ENCODE peak calls at places on chromosomes 1 and 21, in eight cellular contexts. R, C, Z, H, Q, G, A and J are unnamed samples. For H3K4me1, the result is how much of the 10 kb centered on the place peaks cover.

GRCh38 chr1:111164151-111164550 is 24.1 kb downstream of the CEPT1 start:
- DNase-seq in Z (no peak), H (no peak), R (no peak), G (no peak), C (no peak), Q (no peak), A (no peak), J (no peak)

GRCh38 chr1:33043267-33044090 is 6.8 kb upstream of the AK2 start:
- DNase-seq in C (peak), Z (no peak), Q (no peak), A (no peak), R (no peak), H (no peak), G (no peak), J (no peak)

GRCh38 chr1:102838016-102838415 is 270.3 kb downstream of the COL11A1 start:
- DNase-seq in C (no peak), Z (no peak), R (no peak), H (no peak), G (no peak), Q (no peak), A (no peak), J (no peak)

GRCh38 chr1:91651671-91652071 is 151.0 kb downstream of the CDC7 start:
- DNase-seq in H (no peak), Q (peak), G (peak), A (peak), R (no peak), C (peak), Z (peak), J (peak)

GRCh38 chr1:232543194-232543593 is 86.7 kb downstream of the SIPA1L2 start:
- DNase-seq in A (no peak), Q (no peak), C (no peak), R (no peak), G (no peak), Z (no peak), H (no peak), J (no peak)

GRCh38 chr1:17679856-17680255 is 75.3 kb upstream of the ACTL8 start:
- DNase-seq in R (no peak), H (no peak), Z (no peak), G (no peak), Q (no peak), C (no peak), A (no peak), J (no peak)

GRCh38 chr1:119648620-119649004 is 546 bp upstream of the ZNF697 start:
- DNase-seq in C (no peak), A (no peak), G (no peak), Q (no peak), H (no peak), R (no peak), Z (no peak), J (no peak)

GRCh38 chr1:3483801-3484444 is 29.5 kb downstream of the ARHGEF16 start:
- DNase-seq in A (peak), H (peak), G (peak), Z (peak), C (no peak), Q (peak), R (no peak), J (no peak)

GRCh38 chr1:25694591-25695007 is 78.0 kb downstream of the MAN1C1 start:
- DNase-seq in H (no peak), C (no peak), G (no peak), Z (no peak), Q (no peak), A (no peak), R (no peak), J (no peak)

GRCh38 chr1:119380983-119381662 is 12.5 kb downstream of the HAO2 start:
- DNase-seq in A (no peak), H (no peak), G (no peak), C (no peak), R (no peak), Z (no peak), Q (no peak), J (no peak)

GRCh38 chr21:46555225-46555617 is 49.7 kb downstream of the S100B start:
- DNase-seq in R (no peak), C (no peak), H (no peak), Q (no peak), G (no peak), Z (no peak), A (no peak), J (peak)

GRCh38 chr1:75725861-75726361 is 1.4 kb downstream of the ACADM start:
- DNase-seq in G (no peak), A (no peak), R (no peak), Z (no peak), C (no peak), H (no peak), Q (no peak), J (no peak)

GRCh38 chr1:53334312-53334711 is 6.4 kb upstream of the LRP8 start:
- DNase-seq in R (no peak), Q (no peak), C (no peak), A (no peak), Z (no peak), G (no peak), H (no peak), J (no peak)

GRCh38 chr1:116949213-116949985 is 39.7 kb downstream of the PTGFRN start:
- DNase-seq in Z (no peak), G (peak), R (no peak), Q (no peak), C (no peak), H (no peak), A (no peak), J (no peak)

GRCh38 chr1:203291201-203292096 is 13.9 kb upstream of the BTG2 start:
- DNase-seq in G (no peak), A (no peak), R (no peak), Q (no peak), H (no peak), Z (no peak), C (no peak), J (peak)

GRCh38 chr1:36384542-36385409 is 948 bp downstream of the STK40 start:
- DNase-seq in G (peak), Q (peak), H (no peak), R (peak), C (peak), A (peak), Z (peak), J (peak)

GRCh38 chr21:36073181-36073580 is 3.4 kb downstream of the CBR1 start:
- DNase-seq in Z (no peak), C (no peak), H (no peak), R (no peak), A (no peak), G (no peak), Q (no peak), J (no peak)

GRCh38 chr1:44894591-44894990 is 51.5 kb upstream of the PTCH2 start:
- DNase-seq in Z (no peak), C (peak), R (no peak), Q (no peak), H (no peak), A (no peak), G (no peak), J (no peak)

GRCh38 chr1:89723144-89723543 is 90.2 kb downstream of the LRRC8C start:
- DNase-seq in C (no peak), H (no peak), G (no peak), Z (no peak), Q (no peak), R (no peak), A (no peak), J (no peak)

GRCh38 chr1:222893255-222893654 is 78.4 kb downstream of the DISP1 start:
- DNase-seq in H (no peak), Q (no peak), R (no peak), Z (no peak), C (no peak), G (peak), A (no peak), J (no peak)

GRCh38 chr21:17402885-17403477 is 109.9 kb upstream of the CXADR start:
- DNase-seq in R (no peak), A (no peak), C (peak), H (no peak), G (no peak), Q (no peak), Z (no peak), J (no peak)

GRCh38 chr1:161068306-161069200 is 1.1 kb downstream of the ARHGAP30 start:
- DNase-seq in A (peak), Z (peak), H (no peak), Q (peak), C (no peak), R (no peak), G (peak), J (peak)

GRCh38 chr1:203888807-203889251 is 27.4 kb downstream of the SNRPE start:
- DNase-seq in A (no peak), H (peak), C (peak), G (no peak), Z (no peak), Q (no peak), R (peak), J (no peak)

GRCh38 chr21:31557956-31558838 is 101.3 kb upstream of the SOD1 start:
- DNase-seq in Q (no peak), H (no peak), A (no peak), G (peak), C (peak), Z (no peak), R (no peak), J (peak)

GRCh38 chr1:172902861-172903381 is 147.8 kb downstream of the TNFSF18 start:
- DNase-seq in C (peak), R (no peak), A (no peak), H (no peak), Q (no peak), G (no peak), Z (no peak), J (no peak)

GRCh38 chr1:192788184-192788583 is 20.7 kb upstream of the RGS2 start:
- DNase-seq in Z (peak), H (peak), Q (no peak), C (peak), R (no peak), G (peak), A (no peak), J (no peak)

GRCh38 chr1:202656951-202657646 is 53.2 kb downstream of the SYT2 start:
- DNase-seq in Z (peak), R (no peak), H (peak), A (no peak), G (no peak), C (peak), Q (no peak), J (no peak)

GRCh38 chr1:151371340-151371739 is 1.2 kb downstream of the SELENBP1 start:
- DNase-seq in G (peak), R (no peak), H (no peak), C (peak), Q (peak), A (peak), Z (no peak), J (peak)

GRCh38 chr21:15060776-15061175 is 4.0 kb downstream of the NRIP1 start:
- DNase-seq in Z (peak), G (no peak), H (no peak), C (peak), Q (no peak), R (no peak), A (no peak), J (no peak)

GRCh38 chr1:48996311-48996710 is 219.6 kb upstream of the BEND5 start:
- DNase-seq in Z (no peak), R (no peak), Q (no peak), A (no peak), C (no peak), H (no peak), G (no peak), J (no peak)

GRCh38 chr21:25862596-25862995 is 127.8 kb downstream of the GABPA start:
- DNase-seq in G (no peak), H (no peak), A (no peak), Z (peak), Q (no peak), C (peak), R (peak), J (no peak)

GRCh38 chr1:103367186-103367585 is 158.3 kb upstream of the RNPC3 start:
- DNase-seq in G (no peak), H (no peak), Q (no peak), C (peak), R (no peak), Z (no peak), A (no peak), J (no peak)

GRCh38 chr1:191520345-191520744 is 637.9 kb upstream of the RGS18 start:
- DNase-seq in H (no peak), Z (no peak), R (no peak), A (no peak), G (no peak), Q (no peak), C (no peak), J (no peak)

GRCh38 chr1:239025997-239026694 is 360.2 kb upstream of the CHRM3 start:
- DNase-seq in Q (no peak), G (no peak), R (no peak), A (no peak), H (no peak), Z (no peak), C (no peak), J (no peak)

DNA sequence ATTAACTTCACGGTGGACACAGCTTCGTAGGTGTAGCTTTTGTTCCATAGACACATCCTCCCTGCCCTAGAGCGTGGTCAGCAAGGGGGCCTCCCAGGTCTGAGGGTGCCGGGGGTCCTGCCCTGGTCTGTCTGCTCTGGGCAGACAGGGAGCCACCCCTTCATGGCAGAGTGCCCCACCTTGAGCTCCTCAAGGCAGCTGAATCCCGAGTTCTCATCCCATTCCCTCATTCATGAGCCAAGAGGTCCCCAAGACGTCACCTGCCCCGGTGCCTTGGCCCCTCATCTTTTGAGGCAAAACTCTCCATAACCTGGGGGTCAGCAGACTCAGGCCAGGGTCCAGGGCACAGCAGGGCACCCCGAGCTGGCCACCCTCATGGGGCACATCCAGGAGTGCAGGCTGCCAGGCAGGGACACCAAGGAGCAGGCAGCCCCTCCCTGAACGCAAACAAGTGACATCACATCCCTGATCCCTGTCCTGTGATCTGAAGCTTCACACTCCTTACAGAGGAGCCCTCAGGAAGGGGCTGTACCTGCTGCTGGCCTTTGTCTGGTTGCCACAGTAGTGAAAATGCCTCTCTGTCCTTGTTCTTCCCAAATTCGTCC is 23.3 kb downstream of the UBASH3A start:
- DNase-seq in Q (no peak), A (no peak), R (no peak), Z (no peak), C (no peak), H (no peak), G (no peak), J (no peak)
- H3K4me1 ChIP-seq in Q (under half), A (under half), R (under half), Z (under half), C (under half), H (under half), G (under half), J (under half)

DNA sequence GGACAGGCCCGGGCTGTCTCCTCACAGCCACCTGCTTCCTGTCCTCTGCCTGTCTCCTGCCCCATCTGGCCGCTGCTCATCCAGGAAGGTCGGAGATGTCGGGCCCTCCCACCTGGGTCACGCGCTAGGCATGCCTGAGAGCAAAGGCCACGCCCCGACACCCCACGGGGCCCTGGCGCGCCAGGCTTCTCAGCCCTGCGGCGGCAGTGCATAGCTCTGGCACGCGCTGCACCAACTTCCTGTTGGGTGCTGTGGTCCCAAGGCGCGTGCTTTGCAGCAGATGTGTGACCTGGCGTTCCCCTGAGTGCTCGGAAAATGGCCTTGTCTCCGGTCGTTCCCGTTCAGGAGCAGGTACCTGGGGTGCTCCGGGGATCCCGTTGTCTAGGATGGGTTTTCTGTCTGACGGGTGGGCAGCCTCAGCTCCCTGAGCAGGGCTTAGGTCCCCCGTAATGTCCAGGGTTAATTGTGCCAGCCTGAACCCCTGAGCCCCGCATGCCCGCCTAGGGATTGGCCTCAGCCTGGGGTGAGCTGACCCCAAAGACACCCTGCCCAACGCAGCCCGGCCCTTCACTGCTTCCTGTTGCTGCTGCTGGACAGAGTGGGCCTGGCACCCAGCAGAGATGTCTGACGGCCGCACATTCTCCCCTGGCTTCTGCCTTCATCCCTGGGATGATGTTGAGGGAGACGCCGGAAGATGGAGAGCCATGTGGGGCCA is 19.4 kb upstream of the KCNAB2 start:
- DNase-seq in Z (no peak), C (peak), H (peak), A (peak), Q (peak), R (peak), G (peak), J (peak)
- H3K27ac ChIP-seq in Z (no peak), C (no peak), H (peak), A (peak), Q (peak), R (peak), G (no peak), J (no peak)

GRCh38 chr1:81330111-81330510 is 470.6 kb upstream of the ADGRL2 start:
- DNase-seq in C (no peak), Z (no peak), R (no peak), H (no peak), G (no peak), A (no peak), Q (no peak), J (no peak)

GRCh38 chr1:81327103-81327728 is 473.5 kb upstream of the ADGRL2 start:
- DNase-seq in C (no peak), R (no peak), Q (no peak), Z (no peak), G (no peak), A (no peak), H (no peak), J (no peak)

GRCh38 chr1:81325404-81325803 is 475.3 kb upstream of the ADGRL2 start:
- DNase-seq in G (no peak), R (no peak), Z (no peak), Q (no peak), A (no peak), H (no peak), C (no peak), J (no peak)

GRCh38 chr1:81329061-81329460 is 471.7 kb upstream of the ADGRL2 start:
- DNase-seq in C (no peak), A (no peak), Z (no peak), R (no peak), H (no peak), G (no peak), Q (no peak), J (no peak)

DNA sequence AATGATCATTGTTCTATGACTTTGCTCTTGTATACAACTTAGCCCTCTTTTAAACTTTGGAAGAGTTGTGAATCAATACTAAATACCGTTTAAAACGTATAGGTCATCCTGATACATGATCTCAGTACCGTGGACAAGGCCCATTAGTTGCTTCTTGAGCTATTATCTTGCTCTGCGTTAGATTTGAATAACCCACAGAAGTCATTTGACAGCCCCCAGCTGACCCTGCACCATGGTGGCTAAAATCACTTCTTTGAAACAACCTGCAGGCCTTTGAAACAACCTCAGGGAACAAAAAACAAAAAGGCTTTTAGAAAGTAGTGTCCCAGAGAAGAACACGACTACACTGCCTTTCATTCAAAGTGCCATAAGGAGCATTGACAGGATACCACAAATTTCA is 473.0 kb upstream of the ADGRL2 start:
- DNase-seq in Q (no peak), H (no peak), Z (no peak), R (no peak), A (no peak), G (no peak), C (no peak), J (no peak)
- H3K4me1 ChIP-seq in Q (under half), H (under half), Z (under half), R (under half), A (under half), G (under half), C (under half), J (under half)

GRCh38 chr1:152582647-152583046 is 2.3 kb upstream of the LCE3D start:
- DNase-seq in H (no peak), Z (no peak), R (no peak), G (no peak), C (no peak), A (no peak), Q (no peak), J (no peak)
- H3K27ac ChIP-seq in H (no peak), Z (no peak), R (no peak), G (no peak), C (no peak), A (no peak), Q (no peak), J (no peak)

GRCh38 chr1:59678065-59678808 is 136.5 kb upstream of the HOOK1 start:
- DNase-seq in Q (no peak), G (no peak), A (no peak), Z (no peak), C (peak), H (no peak), R (no peak), J (no peak)
- H3K4me1 ChIP-seq in Q (under half), G (half or more), A (under half), Z (under half), C (under half), H (under half), R (under half), J (under half)

GRCh38 chr1:43573066-43573799 is 42.5 kb downstream of the PTPRF start:
- DNase-seq in A (peak), R (no peak), H (no peak), Q (no peak), G (no peak), C (no peak), Z (no peak), J (no peak)

GRCh38 chr1:43570784-43571183 is 40.1 kb downstream of the PTPRF start:
- DNase-seq in G (no peak), Z (no peak), A (no peak), R (no peak), H (no peak), Q (no peak), C (no peak), J (no peak)

GRCh38 chr1:43570307-43570706 is 39.6 kb downstream of the PTPRF start:
- DNase-seq in Q (no peak), H (no peak), A (no peak), C (no peak), G (no peak), Z (no peak), R (no peak), J (no peak)

GRCh38 chr1:43572084-43572483 is 41.4 kb downstream of the PTPRF start:
- DNase-seq in C (no peak), Z (no peak), Q (no peak), G (no peak), R (no peak), A (no peak), H (no peak), J (no peak)

DNA sequence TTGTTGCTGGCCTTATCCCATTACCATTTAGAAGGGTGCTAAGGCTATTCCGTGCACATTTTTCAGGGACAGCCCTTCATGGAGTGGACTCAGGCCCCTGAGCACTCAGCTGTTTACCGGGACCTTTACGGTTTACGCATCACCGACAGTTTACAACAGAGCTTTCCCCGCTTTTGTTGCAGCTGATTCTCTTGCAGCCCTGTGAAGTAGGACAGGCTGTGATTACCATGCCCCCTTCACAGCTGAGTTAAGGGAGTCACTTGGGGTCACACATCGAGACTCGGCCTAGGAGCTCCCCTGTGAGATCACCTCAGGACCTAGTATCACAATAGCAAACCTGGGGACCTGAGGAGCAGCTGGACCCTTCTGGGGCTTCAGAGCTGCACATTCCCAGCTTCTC is 41.9 kb downstream of the PTPRF start:
- DNase-seq in Z (no peak), R (no peak), G (no peak), Q (no peak), A (no peak), C (no peak), H (no peak), J (no peak)
- H3K27ac ChIP-seq in Z (no peak), R (no peak), G (no peak), Q (no peak), A (no peak), C (no peak), H (no peak), J (no peak)